ENCODE peak calls at places on chromosomes 4 and X, in five cellular contexts. X, R, B, S and N are unnamed samples.

GRCh38 chrX:101359966-101360365 is 11.4 kb upstream of the TIMM8A start:
- DNase-seq in X (no peak), R (no peak), B (peak; percentile 34), S (no peak), N (no peak)

GRCh38 chrX:15750611-15751159 is 12.6 kb downstream of the CA5B start:
- DNase-seq in X (no peak), R (no peak), B (peak; percentile 34), S (no peak), N (no peak)

GRCh38 chr4:36039031-36039430 is 205.3 kb downstream of the ARAP2 start:
- DNase-seq in X (peak; percentile 9), R (peak; percentile 7), B (no peak), S (no peak), N (no peak)

GRCh38 chr4:184265566-184266351 is 48.1 kb upstream of the ENPP6 start:
- DNase-seq in X (no peak), R (no peak), B (peak; percentile 33), S (peak; percentile 85), N (peak; percentile 28)

GRCh38 chr4:87270825-87271224 is 50.4 kb upstream of the KLHL8 start:
- DNase-seq in X (no peak), R (peak; percentile 14), B (no peak), S (no peak), N (no peak)

GRCh38 chrX:17511556-17511955 is 136.6 kb downstream of the NHS start:
- DNase-seq in X (no peak), R (no peak), B (peak; percentile 52), S (no peak), N (no peak)

GRCh38 chr4:75630932-75631320 is 598 bp upstream of the CDKL2 start:
- DNase-seq in X (no peak), R (no peak), B (peak; percentile 43), S (no peak), N (no peak)

GRCh38 chrX:134660627-134661026 is 2.4 kb upstream of the PLAC1 start:
- DNase-seq in X (no peak), R (no peak), B (no peak), S (peak; percentile 16), N (no peak)

GRCh38 chr4:78829296-78829695 is 53.1 kb downstream of the BMP2K start:
- DNase-seq in X (no peak), R (no peak), B (peak; percentile 18), S (peak; percentile 14), N (peak; percentile 7)

GRCh38 chr4:153038493-153039311 is 102.6 kb downstream of the FHDC1 start:
- DNase-seq in X (no peak), R (no peak), B (no peak), S (no peak), N (no peak)

GRCh38 chrX:101659601-101660063 is at the start of gene ARMCX2:
- DNase-seq in X (no peak), R (peak; percentile 61), B (peak; percentile 75), S (peak; percentile 75), N (peak; percentile 50)

GRCh38 chrX:105894721-105895120 is 72.4 kb downstream of the NRK start:
- DNase-seq in X (no peak), R (no peak), B (no peak), S (peak; percentile 24), N (no peak)

GRCh38 chr4:147830987-147831386 is 99.1 kb downstream of the ARHGAP10 start:
- DNase-seq in X (no peak), R (no peak), B (peak; percentile 86), S (peak; percentile 82), N (peak; percentile 57)

GRCh38 chr4:16005671-16006070 is 42.7 kb upstream of the FGFBP2 start:
- DNase-seq in X (no peak), R (no peak), B (no peak), S (no peak), N (no peak)

GRCh38 chr4:126495163-126495752 is 1137.5 kb upstream of the INTU start:
- DNase-seq in X (no peak), R (no peak), B (no peak), S (no peak), N (no peak)

GRCh38 chr4:1240721-1241465 is 8.0 kb downstream of the CTBP1 start:
- DNase-seq in X (no peak), R (peak; percentile 58), B (no peak), S (no peak), N (no peak)

GRCh38 chr4:3387943-3388348 is 53.8 kb upstream of the HGFAC start:
- DNase-seq in X (no peak), R (peak; percentile 81), B (peak; percentile 68), S (no peak), N (no peak)

GRCh38 chr4:171721937-171722336 is 91.3 kb upstream of the GALNTL6 start:
- DNase-seq in X (no peak), R (no peak), B (no peak), S (no peak), N (no peak)

GRCh38 chr4:20408596-20408995 is 156.9 kb downstream of the SLIT2 start:
- DNase-seq in X (no peak), R (no peak), B (peak; percentile 54), S (peak; percentile 31), N (no peak)

GRCh38 chr4:1407657-1408333 is 1.6 kb upstream of the NKX1-1 start:
- DNase-seq in X (no peak), R (peak; percentile 70), B (no peak), S (no peak), N (no peak)

GRCh38 chrX:11558972-11559371 is 106.7 kb downstream of the ARHGAP6 start:
- DNase-seq in X (peak; percentile 33), R (peak; percentile 40), B (no peak), S (no peak), N (no peak)

GRCh38 chr4:1722551-1723071 is 1.3 kb downstream of the TACC3 start:
- DNase-seq in X (no peak), R (peak; percentile 54), B (peak; percentile 35), S (no peak), N (no peak)

GRCh38 chr4:77001907-77002306 is 52.4 kb downstream of the SEPTIN11 start:
- DNase-seq in X (no peak), R (no peak), B (peak; percentile 75), S (peak; percentile 83), N (no peak)
- H3K4me3 ChIP-seq in X (no peak overlapping the region), R (no peak overlapping the region), B (no peak overlapping the region), S (no peak overlapping the region), N (no peak overlapping the region)

DNA sequence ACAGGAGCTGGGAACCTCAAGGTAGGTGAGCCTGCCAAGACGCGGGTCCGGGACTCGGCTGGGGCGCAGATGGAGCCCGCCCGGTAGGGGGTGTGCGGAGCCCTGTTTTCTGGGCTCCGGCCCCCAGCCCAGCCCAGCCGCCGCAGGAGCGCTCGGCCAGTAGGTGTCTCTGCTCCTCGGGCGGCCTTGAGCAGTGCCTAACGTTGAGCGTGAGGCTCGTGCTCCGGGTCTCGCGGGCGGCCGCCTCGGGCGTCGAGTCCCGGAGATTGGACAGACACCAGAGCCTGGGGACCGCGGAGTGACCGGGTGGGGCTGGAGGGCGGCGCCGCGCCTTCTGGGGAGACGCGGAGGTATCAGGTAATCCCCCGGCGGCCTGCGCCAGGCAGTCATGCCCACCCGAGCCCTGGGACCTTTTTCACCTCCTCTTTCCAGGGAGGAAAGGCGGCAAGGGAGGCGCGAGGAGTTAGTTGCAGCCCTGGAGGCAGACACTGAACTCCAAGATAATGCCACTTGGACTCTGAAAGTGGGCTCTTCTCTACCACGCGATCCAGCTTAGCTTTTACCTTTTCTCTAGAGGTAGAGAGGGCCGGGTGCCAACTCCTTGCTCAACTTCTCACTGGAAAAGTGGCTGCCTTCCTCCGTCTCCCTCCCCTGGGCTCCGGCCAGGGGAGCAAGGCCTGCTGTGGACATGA is 14.5 kb upstream of the FGG start:
- DNase-seq in X (peak; percentile 24), R (peak; percentile 86), B (peak; percentile 70), S (peak; percentile 51), N (no peak)
- H3K4me3 ChIP-seq in X (no peak overlapping the region), R (peak overlapping the region; percentile 55), B (no peak overlapping the region), S (peak overlapping the region; percentile 50), N (peak overlapping the region; percentile 40)

GRCh38 chr4:6972375-6972650 is 62.7 kb downstream of the TBC1D14 start:
- DNase-seq in X (no peak), R (peak; percentile 30), B (no peak), S (no peak), N (no peak)
- H3K4me3 ChIP-seq in X (no peak overlapping the region), R (no peak overlapping the region), B (no peak overlapping the region), S (no peak overlapping the region), N (no peak overlapping the region)

GRCh38 chr4:181235361-181235760 is 1007.8 kb upstream of the TENM3 start:
- DNase-seq in X (no peak), R (no peak), B (no peak), S (no peak), N (no peak)
- H3K4me3 ChIP-seq in X (no peak overlapping the region), R (no peak overlapping the region), B (no peak overlapping the region), S (no peak overlapping the region), N (no peak overlapping the region)

DNA sequence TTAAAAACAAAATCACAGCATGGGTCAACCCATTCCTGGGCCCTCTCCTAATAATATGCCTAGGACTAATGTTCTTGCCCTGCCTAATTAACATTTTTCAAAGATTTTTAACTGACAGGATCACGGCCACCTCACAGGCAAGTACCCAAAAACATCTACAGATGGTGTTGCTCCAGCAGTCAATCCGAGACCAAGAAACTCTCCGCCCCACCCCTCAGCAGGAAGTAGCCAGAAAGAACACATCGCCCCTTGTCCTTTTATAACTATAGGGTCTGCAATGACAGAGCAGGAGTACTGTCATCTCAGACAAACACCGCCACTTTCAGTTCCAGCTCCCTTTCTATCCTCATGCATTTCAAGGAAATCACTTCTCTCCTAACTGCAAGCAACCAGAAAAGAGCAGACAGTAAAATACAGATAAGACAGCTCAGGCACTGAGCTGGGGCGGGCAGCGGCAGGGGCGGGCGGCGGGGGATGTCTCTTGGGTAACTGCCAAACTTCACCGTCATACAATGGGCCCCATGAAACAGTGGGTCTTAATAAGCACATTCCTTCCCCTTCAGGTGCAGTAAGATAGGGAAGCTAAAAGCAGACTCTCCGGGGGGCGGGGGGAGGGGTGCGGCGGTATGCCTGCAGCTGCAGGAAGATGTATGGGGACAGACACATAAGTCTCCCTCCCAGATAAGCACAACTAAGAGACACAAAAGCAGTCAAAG is 67.4 kb downstream of the ZNF182 start:
- DNase-seq in X (peak; percentile 85), R (peak; percentile 32), B (no peak), S (no peak), N (no peak)
- H3K4me3 ChIP-seq in X (peak overlapping the region; percentile 64), R (no peak overlapping the region), B (no peak overlapping the region), S (no peak overlapping the region), N (no peak overlapping the region)

DNA sequence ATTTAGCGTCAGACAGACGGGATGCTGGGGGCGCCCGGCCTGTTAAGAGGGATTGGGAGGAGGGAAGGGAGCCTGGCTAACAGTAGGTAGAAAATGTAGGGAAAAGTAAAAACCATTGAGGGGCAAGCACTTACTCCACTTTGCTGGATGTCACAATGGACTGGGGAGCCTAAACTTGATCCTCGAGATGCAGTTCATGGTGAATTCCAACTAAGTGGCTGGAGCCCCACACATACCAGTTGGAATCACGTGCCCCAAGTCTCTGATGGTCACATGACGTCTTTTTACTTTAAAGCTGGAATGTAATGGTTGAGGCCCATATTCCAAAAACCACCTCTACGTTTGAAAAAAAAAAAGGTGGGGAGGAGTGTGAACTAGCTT is 1.5 kb downstream of the PLS3 start:
- DNase-seq in X (no peak), R (no peak), B (peak; percentile 51), S (peak; percentile 67), N (no peak)
- H3K4me3 ChIP-seq in X (no peak overlapping the region), R (peak overlapping the region; percentile 90), B (peak overlapping the region; percentile 74), S (peak overlapping the region; percentile 75), N (peak overlapping the region; percentile 72)

GRCh38 chr4:168540865-168541607 is 44.2 kb downstream of the PALLD start:
- DNase-seq in X (no peak), R (no peak), B (no peak), S (no peak), N (no peak)
- H3K4me3 ChIP-seq in X (no peak overlapping the region), R (no peak overlapping the region), B (no peak overlapping the region), S (no peak overlapping the region), N (no peak overlapping the region)